ENCODE peak calls at places on chromosomes 6 and 20, in seven cellular contexts. U, G, J, V, K, M and P are unnamed samples.

GRCh38 chr6:56040875-56041274 is 165.5 kb upstream of the BMP5 start:
- DNase-seq in U (no peak), G (no peak), J (peak), V (peak), K (no peak), M (peak), P (peak)

GRCh38 chr20:32576560-32576959 is 8.6 kb downstream of the NOL4L start:
- DNase-seq in U (no peak), G (no peak), J (no peak), V (no peak), K (no peak), M (no peak), P (no peak)

GRCh38 chr6:157620905-157621304 is 202.1 kb upstream of the SNX9 start:
- DNase-seq in U (no peak), G (no peak), J (no peak), V (no peak), K (no peak), M (no peak), P (no peak)

GRCh38 chr6:28553986-28554881 is 28.6 kb downstream of the GPX5 start:
- DNase-seq in U (peak), G (no peak), J (no peak), V (no peak), K (no peak), M (no peak), P (peak)

GRCh38 chr20:23214903-23215302 is 128.8 kb upstream of the CD93 start:
- DNase-seq in U (no peak), G (no peak), J (peak), V (peak), K (no peak), M (peak), P (no peak)

GRCh38 chr20:17452441-17452840 is 78.7 kb downstream of the BFSP1 start:
- DNase-seq in U (no peak), G (no peak), J (no peak), V (no peak), K (no peak), M (no peak), P (no peak)

GRCh38 chr6:118263929-118264486 is 284.1 kb upstream of the PLN start:
- DNase-seq in U (peak), G (no peak), J (peak), V (peak), K (no peak), M (peak), P (peak)

GRCh38 chr6:5764401-5764955 is 242.2 kb downstream of the NRN1 start:
- DNase-seq in U (no peak), G (no peak), J (peak), V (peak), K (no peak), M (peak), P (peak)

GRCh38 chr6:158222066-158222465 is 53.9 kb downstream of the GTF2H5 start:
- DNase-seq in U (no peak), G (no peak), J (no peak), V (no peak), K (no peak), M (no peak), P (no peak)

GRCh38 chr20:48739395-48740268 is 88.2 kb downstream of the PREX1 start:
- DNase-seq in U (no peak), G (no peak), J (no peak), V (no peak), K (no peak), M (no peak), P (peak)

GRCh38 chr20:38498909-38499308 is 26.3 kb downstream of the RALGAPB start:
- DNase-seq in U (no peak), G (no peak), J (peak), V (no peak), K (no peak), M (no peak), P (no peak)

GRCh38 chr6:151493495-151494234 is at the start of gene CCDC170:
- DNase-seq in U (no peak), G (no peak), J (no peak), V (peak), K (no peak), M (peak), P (no peak)

GRCh38 chr20:43925215-43925614 is 10.6 kb downstream of the TOX2 start:
- DNase-seq in U (no peak), G (no peak), J (no peak), V (peak), K (no peak), M (no peak), P (no peak)

GRCh38 chr6:134122775-134123174 is 70.4 kb upstream of the SLC2A12 start:
- DNase-seq in U (no peak), G (no peak), J (no peak), V (no peak), K (no peak), M (no peak), P (no peak)

GRCh38 chr20:63775096-63775978 is 35.8 kb downstream of the SLC2A4RG start:
- DNase-seq in U (no peak), G (no peak), J (no peak), V (peak), K (no peak), M (peak), P (peak)

GRCh38 chr6:138025528-138025941 is 81.7 kb downstream of the PERP start:
- DNase-seq in U (no peak), G (no peak), J (no peak), V (no peak), K (no peak), M (no peak), P (no peak)

GRCh38 chr6:9527679-9528286 is 887.1 kb downstream of the TFAP2A start:
- DNase-seq in U (peak), G (no peak), J (no peak), V (peak), K (no peak), M (no peak), P (no peak)